ENCODE peak calls at places on chromosomes 4 and X, in eight cellular contexts. A is HEK293T, S is NCI-H2081, B is osteocyte, J is Right ventricle myocardium superior, L is NT2/D1, K is left lung, U is AG20443. C is an unnamed sample.

GRCh38 chr4:145507636-145508035 is 26.0 kb downstream of the SMAD1 start:
- DNase-seq in A (no peak), S (no peak), B (no peak), J (no peak), L (no peak), K (no peak), U (no peak), C (no peak)

GRCh38 chrX:108091878-108092291 is 307 bp downstream of the ATG4A start:
- DNase-seq in A (peak), S (peak), B (no peak), J (no peak), L (no peak), K (no peak), U (no peak), C (no peak)

GRCh38 chr4:103403619-103404018 is 205.5 kb upstream of the CENPE start:
- DNase-seq in A (no peak), S (no peak), B (no peak), J (no peak), L (no peak), K (no peak), U (no peak), C (no peak)

GRCh38 chr4:81166431-81166830 is 48.6 kb downstream of the PRKG2 start:
- DNase-seq in A (no peak), S (no peak), B (no peak), J (no peak), L (no peak), K (no peak), U (no peak), C (no peak)

GRCh38 chr4:87196146-87196545 is 24.3 kb downstream of the KLHL8 start:
- DNase-seq in A (no peak), S (no peak), B (no peak), J (no peak), L (no peak), K (no peak), U (no peak), C (no peak)

GRCh38 chr4:132683957-132684356 is 465.1 kb upstream of the PCDH10 start:
- DNase-seq in A (no peak), S (no peak), B (no peak), J (no peak), L (peak), K (no peak), U (no peak), C (no peak)

GRCh38 chr4:146269228-146269653 is 54.9 kb downstream of the REELD1 start:
- DNase-seq in A (no peak), S (no peak), B (no peak), J (no peak), L (no peak), K (no peak), U (no peak), C (no peak)

GRCh38 chrX:45142185-45142584 is 58.5 kb downstream of the DIPK2B start:
- DNase-seq in A (no peak), S (no peak), B (no peak), J (no peak), L (no peak), K (no peak), U (no peak), C (no peak)

GRCh38 chr4:13498464-13498863 is 14.3 kb upstream of the RAB28 start:
- DNase-seq in A (no peak), S (no peak), B (no peak), J (no peak), L (no peak), K (no peak), U (no peak), C (no peak)

GRCh38 chrX:41779941-41780340 is 56.0 kb downstream of the GPR82 start:
- DNase-seq in A (no peak), S (no peak), B (no peak), J (no peak), L (no peak), K (no peak), U (no peak), C (no peak)

GRCh38 chr4:35506161-35506560 is 738.2 kb downstream of the ARAP2 start:
- DNase-seq in A (no peak), S (no peak), B (no peak), J (no peak), L (no peak), K (no peak), U (no peak), C (no peak)

GRCh38 chr4:57146444-57146843 is 36.3 kb upstream of the IGFBP7 start:
- DNase-seq in A (no peak), S (no peak), B (no peak), J (no peak), L (no peak), K (no peak), U (no peak), C (no peak)

GRCh38 chr4:121711263-121712000 is 14.7 kb upstream of the ANXA5 start:
- DNase-seq in A (peak), S (no peak), B (peak), J (peak), L (peak), K (peak), U (peak), C (peak)

GRCh38 chr4:98733601-98734000 is 75.2 kb upstream of the TSPAN5 start:
- DNase-seq in A (no peak), S (no peak), B (no peak), J (no peak), L (no peak), K (no peak), U (no peak), C (no peak)